ENCODE peak calls at places on chromosomes 6 and 20, in seven cellular contexts. M is NB4; H is naive thymus-derived CD4-positive, alpha-beta T cell; E is spleen; S is breast epithelium; P is H1; G is astrocyte. J is an unnamed sample.

GRCh38 chr6:144804246-144804790 is 519.2 kb downstream of the UTRN start:
- DNase-seq in M (no peak), H (no peak), E (no peak), S (no peak), P (no peak), G (no peak), J (no peak)

GRCh38 chr6:118537579-118537978 is 10.5 kb upstream of the PLN start:
- DNase-seq in M (no peak), H (no peak), E (no peak), S (no peak), P (no peak), G (peak), J (no peak)

GRCh38 chr6:4637691-4638433 is 138.3 kb upstream of the CDYL start:
- DNase-seq in M (peak), H (no peak), E (no peak), S (no peak), P (no peak), G (peak), J (peak)

GRCh38 chr6:118320652-118321051 is 227.4 kb upstream of the PLN start:
- DNase-seq in M (no peak), H (no peak), E (no peak), S (no peak), P (no peak), G (peak), J (no peak)

GRCh38 chr20:46438156-46438750 is 31.8 kb upstream of the ELMO2 start:
- DNase-seq in M (peak), H (peak), E (no peak), S (no peak), P (no peak), G (peak), J (peak)

GRCh38 chr6:16766043-16766521 is 4.8 kb upstream of the ATXN1 start:
- DNase-seq in M (peak), H (no peak), E (no peak), S (no peak), P (no peak), G (peak), J (no peak)

GRCh38 chr6:30915591-30915946 is 1.5 kb downstream of the VARS2 start:
- DNase-seq in M (peak), H (peak), E (no peak), S (no peak), P (no peak), G (peak), J (peak)

GRCh38 chr20:21436186-21436585 is 38.9 kb upstream of the NKX2-4 start:
- DNase-seq in M (no peak), H (no peak), E (no peak), S (no peak), P (no peak), G (peak), J (no peak)

GRCh38 chr6:29720863-29721262 is 2.4 kb upstream of the HLA-F start:
- DNase-seq in M (no peak), H (peak), E (no peak), S (no peak), P (no peak), G (no peak), J (no peak)

GRCh38 chr6:34912715-34913464 is 23.8 kb downstream of the ANKS1A start:
- DNase-seq in M (peak), H (peak), E (no peak), S (no peak), P (no peak), G (peak), J (no peak)

GRCh38 chr20:36312724-36313441 is 6.7 kb downstream of the DLGAP4 start:
- DNase-seq in M (no peak), H (no peak), E (peak), S (no peak), P (peak), G (no peak), J (no peak)

GRCh38 chr6:125995972-125996580 is 9.7 kb downstream of the TRMT11 start:
- DNase-seq in M (peak), H (peak), E (peak), S (no peak), P (peak), G (peak), J (peak)

GRCh38 chr6:4935486-4935885 is 68.4 kb downstream of the RPP40 start:
- DNase-seq in M (no peak), H (no peak), E (no peak), S (no peak), P (no peak), G (no peak), J (no peak)

GRCh38 chr6:138106665-138107077 is 548 bp downstream of the PERP start:
- DNase-seq in M (no peak), H (no peak), E (no peak), S (no peak), P (no peak), G (no peak), J (no peak)

GRCh38 chr6:138105446-138105845 is 1.8 kb downstream of the PERP start:
- DNase-seq in M (no peak), H (no peak), E (no peak), S (peak), P (no peak), G (no peak), J (no peak)

GRCh38 chr6:138103876-138104275 is 3.3 kb downstream of the PERP start:
- DNase-seq in M (no peak), H (no peak), E (no peak), S (no peak), P (no peak), G (no peak), J (no peak)

GRCh38 chr6:138105880-138106664 is 1.1 kb downstream of the PERP start:
- DNase-seq in M (no peak), H (no peak), E (no peak), S (no peak), P (peak), G (peak), J (no peak)

DNA sequence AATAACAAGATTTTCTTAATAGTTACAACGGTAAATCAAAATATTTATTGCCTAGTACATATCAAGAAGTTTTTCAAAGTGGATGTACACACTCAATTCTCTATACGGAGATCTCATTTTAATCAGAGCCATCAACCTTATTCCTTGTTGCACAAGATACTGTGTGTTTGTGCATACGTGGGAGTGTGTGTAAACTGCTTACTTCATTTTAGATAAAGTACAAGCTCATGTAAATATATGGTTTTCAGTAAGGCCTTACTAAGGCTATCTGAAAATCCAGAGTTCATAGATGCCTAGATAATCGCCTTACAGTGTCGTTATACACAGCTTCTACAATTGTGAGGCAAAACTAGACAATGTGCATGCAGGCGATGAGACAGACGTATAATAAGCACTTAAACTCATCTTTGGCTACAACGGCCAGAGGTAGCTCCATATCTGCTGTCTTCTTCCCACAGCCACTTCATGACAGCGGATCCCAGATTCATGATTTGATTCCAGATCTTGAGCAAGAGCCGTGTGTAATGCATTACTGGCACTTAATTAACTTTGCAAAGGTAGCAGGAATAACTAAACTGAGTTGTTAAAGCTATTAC is 2.5 kb downstream of the PERP start:
- DNase-seq in M (no peak), H (no peak), E (no peak), S (no peak), P (no peak), G (no peak), J (no peak)
- H3K4me3 ChIP-seq in M (no peak), H (no peak), E (no peak), S (peak), P (no peak), G (no peak), J (no peak)

DNA sequence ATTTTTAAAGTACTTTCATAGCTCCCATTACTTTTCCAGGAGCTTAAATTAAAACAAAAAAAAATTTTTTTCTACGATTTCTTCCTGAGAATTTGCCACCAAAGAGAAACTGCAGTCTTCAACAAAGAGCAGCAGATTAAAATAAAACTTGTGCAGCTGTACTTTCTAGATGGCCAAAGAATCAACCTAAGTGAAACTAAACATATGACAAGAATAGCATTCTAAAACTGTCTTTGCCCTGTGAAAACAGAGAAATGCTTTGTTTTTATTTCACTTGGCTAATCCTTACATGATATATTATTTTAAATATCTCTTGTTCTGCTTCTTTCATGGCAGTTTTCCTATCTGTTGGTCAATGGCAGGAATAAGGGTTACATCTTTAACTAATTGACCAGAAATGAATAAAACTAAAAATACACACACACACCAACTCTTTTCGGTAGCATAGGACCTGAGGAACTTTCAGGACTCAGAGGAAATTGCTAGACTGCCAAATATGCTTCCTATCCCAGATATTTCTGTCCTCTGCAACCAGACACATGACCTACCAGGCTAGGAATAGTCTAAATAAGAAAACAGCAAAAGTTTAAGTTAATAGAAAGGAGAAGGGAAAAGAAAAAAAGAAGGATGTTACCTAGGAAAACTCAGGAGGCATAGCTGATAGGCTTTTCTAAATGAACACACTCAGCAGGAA is 74.8 kb downstream of the MAP3K5 start:
- DNase-seq in M (no peak), H (no peak), E (no peak), S (no peak), P (no peak), G (peak), J (no peak)
- H3K4me3 ChIP-seq in M (no peak), H (no peak), E (no peak), S (no peak), P (no peak), G (no peak), J (peak)

DNA sequence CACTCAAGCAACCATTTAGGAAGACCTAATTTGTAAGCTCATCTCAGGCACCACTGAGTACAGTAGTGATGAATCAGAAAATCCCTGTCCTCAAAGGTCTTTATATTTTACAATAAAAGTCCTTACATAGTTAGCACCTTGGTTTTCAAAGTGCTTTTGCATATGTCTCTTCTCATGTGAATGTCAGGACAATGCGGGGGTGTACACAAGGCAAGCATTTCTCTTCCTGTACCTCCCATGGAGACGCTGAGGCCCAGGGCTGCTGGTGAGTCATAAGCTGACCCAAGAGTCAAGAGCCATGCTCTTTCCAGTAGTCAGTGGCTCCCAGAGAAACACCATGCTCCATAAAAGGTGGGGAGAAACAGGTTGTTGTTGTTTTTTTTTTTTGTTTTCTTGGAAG is 174.0 kb downstream of the GJA10 start:
- DNase-seq in M (peak), H (no peak), E (no peak), S (no peak), P (no peak), G (peak), J (no peak)
- H3K4me3 ChIP-seq in M (no peak), H (no peak), E (no peak), S (no peak), P (no peak), G (no peak), J (no peak)

GRCh38 chr20:56001890-56002289 is 3.4 kb downstream of the CBLN4 start:
- DNase-seq in M (no peak), H (no peak), E (no peak), S (no peak), P (no peak), G (no peak), J (no peak)

GRCh38 chr20:56003966-56004365 is 1.4 kb downstream of the CBLN4 start:
- DNase-seq in M (no peak), H (no peak), E (no peak), S (no peak), P (no peak), G (no peak), J (no peak)

GRCh38 chr20:56004611-56005388 is 519 bp downstream of the CBLN4 start:
- DNase-seq in M (no peak), H (no peak), E (no peak), S (no peak), P (peak), G (no peak), J (no peak)

GRCh38 chr20:56003111-56003800 is 2.1 kb downstream of the CBLN4 start:
- DNase-seq in M (no peak), H (no peak), E (no peak), S (no peak), P (peak), G (no peak), J (no peak)

DNA sequence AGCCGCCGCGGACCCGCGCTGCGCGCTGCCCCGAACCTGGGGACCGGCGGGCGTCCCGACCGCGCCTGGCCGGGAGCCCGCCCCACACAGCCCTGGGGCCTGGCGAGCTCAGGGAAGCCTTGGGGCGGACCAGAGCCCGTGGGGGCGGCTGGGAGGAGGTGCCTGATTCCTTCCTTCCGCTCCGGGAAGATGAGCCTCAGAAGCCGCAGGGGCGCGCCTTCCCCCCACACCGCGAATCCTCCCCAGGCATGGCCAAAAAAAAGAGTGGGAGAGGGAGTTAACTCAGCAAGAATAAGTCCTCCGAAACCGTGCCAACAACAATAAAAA is at the start of gene CBLN4:
- DNase-seq in M (no peak), H (no peak), E (no peak), S (no peak), P (peak), G (no peak), J (no peak)
- H3K4me3 ChIP-seq in M (no peak), H (no peak), E (no peak), S (peak), P (peak), G (no peak), J (no peak)

DNA sequence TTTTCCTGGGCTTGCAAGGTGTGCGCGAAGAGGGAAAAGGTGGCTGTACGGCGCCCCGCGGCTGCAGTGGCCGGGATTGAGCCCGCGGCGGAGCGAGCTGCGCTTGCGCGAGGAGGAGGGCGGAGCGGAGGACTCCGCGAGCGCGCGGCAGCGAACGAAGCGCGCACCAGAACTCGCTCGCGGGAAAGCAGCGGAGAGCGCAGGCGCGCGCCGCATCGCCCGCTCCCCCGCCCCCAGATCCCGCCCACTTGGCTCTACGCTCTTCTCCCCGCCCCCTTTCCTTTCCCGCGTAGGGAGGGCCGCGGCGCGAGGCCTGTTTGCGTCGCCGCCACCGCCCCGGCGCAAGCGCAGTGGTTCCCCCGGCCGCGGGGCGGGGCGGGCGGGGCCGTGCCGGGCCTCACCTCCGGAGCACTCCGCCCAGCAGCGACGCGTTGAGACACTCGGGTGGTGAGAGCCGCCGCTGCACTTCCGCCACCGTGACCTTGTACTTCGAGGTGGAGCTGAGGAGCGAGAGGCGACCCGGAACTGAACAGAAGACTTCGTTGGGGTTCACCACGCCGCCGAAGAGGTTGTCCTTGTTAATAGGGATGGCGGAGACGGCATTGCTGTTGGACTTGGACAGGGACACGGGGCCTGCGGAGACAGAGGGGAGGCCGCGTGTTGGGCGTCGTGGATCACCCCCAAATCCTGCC is 10.6 kb downstream of the TFAP2A start:
- DNase-seq in M (peak), H (peak), E (peak), S (peak), P (peak), G (peak), J (peak)
- H3K4me3 ChIP-seq in M (peak), H (peak), E (peak), S (peak), P (peak), G (peak), J (peak)